ENCODE peak calls at places on chromosomes 6 and 20, in six cellular contexts. X is A549, Q is adrenal gland, H is uterus, C is upper lobe of left lung, V is endothelial cell of umbilical vein. Y is an unnamed sample.

GRCh38 chr6:90411292-90411781 is 114.7 kb upstream of the BACH2 start:
- DNase-seq in C (no peak), X (peak; percentile 15), H (no peak), V (no peak), Q (no peak), Y (no peak)

GRCh38 chr20:62761759-62762131 is 34.5 kb upstream of the MRGBP start:
- DNase-seq in X (no peak), C (no peak), H (no peak), Q (no peak), V (no peak), Y (no peak)

GRCh38 chr6:116616757-116617093 is 446 bp downstream of the RSPH4A start:
- DNase-seq in V (no peak), X (peak; percentile 7), Q (peak; percentile 34), H (no peak), C (peak; percentile 42), Y (peak; percentile 28)

GRCh38 chr6:32700391-32701040 is 34.1 kb upstream of the HLA-DQB1 start:
- DNase-seq in C (no peak), X (peak; percentile 58), V (peak; percentile 67), Q (peak; percentile 49), H (peak; percentile 28), Y (peak; percentile 35)

GRCh38 chr20:21101453-21102251 is 4.5 kb downstream of the LINC00237 start:
- DNase-seq in C (peak; percentile 87), X (no peak), Q (no peak), H (no peak), V (no peak), Y (peak; percentile 38)

GRCh38 chr20:859661-860294 is 26.3 kb downstream of the FAM110A start:
- DNase-seq in X (no peak), Q (no peak), V (no peak), C (no peak), H (no peak), Y (no peak)

GRCh38 chr6:24686408-24686807 is 19.5 kb downstream of the ACOT13 start:
- DNase-seq in C (no peak), Q (no peak), X (no peak), H (no peak), V (no peak), Y (no peak)

GRCh38 chr6:138473144-138473543 is 26.1 kb downstream of the NHSL1 start:
- DNase-seq in H (no peak), Q (no peak), X (no peak), C (no peak), V (no peak), Y (no peak)

DNA sequence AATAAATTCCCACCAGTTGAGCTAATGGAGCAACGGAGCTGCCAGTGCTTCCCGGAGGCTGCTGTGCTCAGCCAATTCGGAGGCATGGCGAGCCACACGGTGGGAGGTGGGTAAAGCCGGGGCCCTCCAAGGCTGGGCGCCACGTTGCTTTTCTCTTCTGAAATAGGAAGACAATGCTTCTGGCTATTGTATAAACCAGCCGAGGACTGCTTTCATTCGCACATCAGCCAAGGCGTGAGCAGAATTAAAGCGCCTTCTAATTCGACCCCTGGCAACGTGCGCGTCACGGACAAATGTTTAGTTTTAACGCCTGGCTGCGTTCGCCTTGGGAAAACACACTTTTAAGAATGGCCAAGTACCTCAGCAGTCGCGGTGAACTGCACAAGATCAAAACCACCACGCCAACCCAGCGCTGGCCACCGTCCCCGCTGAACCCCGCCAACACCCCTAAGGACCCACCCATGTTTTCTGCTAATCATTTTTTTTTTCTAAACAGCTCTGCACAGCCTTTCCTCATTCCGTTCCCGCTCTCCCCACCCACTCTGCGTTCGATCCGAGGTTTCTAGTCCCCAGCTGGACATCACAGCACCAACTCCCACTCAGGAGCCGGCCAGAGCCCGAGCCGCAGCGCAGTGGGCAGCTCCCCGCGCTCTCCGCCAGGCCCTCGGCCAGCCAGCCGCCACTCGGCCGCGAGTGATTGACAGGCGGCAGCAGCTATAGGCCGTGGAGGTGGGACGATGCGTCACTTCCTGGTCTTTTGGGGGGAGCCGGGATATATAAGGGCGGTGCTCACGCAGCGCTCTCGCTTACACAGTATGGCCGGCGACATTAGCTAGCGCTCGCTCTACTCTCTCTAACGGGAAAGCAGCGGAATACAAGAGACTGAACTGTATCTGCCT is at the start of gene AMD1:
- DNase-seq in X (peak; percentile 96), Q (peak; percentile 98), V (peak; percentile 97), H (peak; percentile 98), C (peak; percentile 97), Y (peak; percentile 98)
- TF ChIP-seq CTCF in X (no peak), Q (peak; percentile 29), V (no peak), H (no peak), C (no peak), Y (no peak)

GRCh38 chr6:30600576-30600975 is 16.5 kb downstream of the PPP1R10 start:
- DNase-seq in Q (peak; percentile 69), H (peak; percentile 44), C (no peak), V (no peak), X (peak; percentile 26), Y (no peak)
- TF ChIP-seq POLR2A in Q (no peak), H (no peak), C (no peak), V (peak; percentile 20), X (no peak), Y (no peak)

GRCh38 chr20:45772693-45773092 is 19.0 kb downstream of the WFDC3 start:
- DNase-seq in H (no peak), Q (no peak), C (no peak), V (no peak), X (no peak), Y (no peak)

GRCh38 chr20:45768479-45768878 is 23.2 kb downstream of the WFDC3 start:
- DNase-seq in H (no peak), Q (no peak), V (no peak), X (no peak), C (no peak), Y (no peak)

GRCh38 chr20:45775411-45775810 is 16.3 kb downstream of the WFDC3 start:
- DNase-seq in V (no peak), H (no peak), C (no peak), Q (no peak), X (no peak), Y (no peak)

GRCh38 chr20:45774933-45775332 is 16.8 kb downstream of the WFDC3 start:
- DNase-seq in Q (no peak), X (no peak), H (no peak), V (no peak), C (no peak), Y (no peak)

GRCh38 chr20:45771182-45771759 is 20.4 kb downstream of the WFDC3 start:
- DNase-seq in H (peak; percentile 77), X (peak; percentile 77), Q (peak; percentile 88), C (no peak), V (peak; percentile 88), Y (peak; percentile 78)
- H3K27ac ChIP-seq in H (peak overlapping the region; percentile 70), X (no peak overlapping the region), Q (no peak overlapping the region), C (no peak overlapping the region), V (no peak overlapping the region), Y (no peak overlapping the region)

GRCh38 chr20:33180169-33180568 is 12.2 kb downstream of the BPIFA2 start:
- DNase-seq in X (no peak), H (no peak), Q (no peak), V (no peak), C (no peak), Y (no peak)

GRCh38 chr20:33178726-33179125 is 10.8 kb downstream of the BPIFA2 start:
- DNase-seq in X (peak; percentile 69), H (no peak), C (no peak), V (no peak), Q (no peak), Y (no peak)

GRCh38 chr20:33183292-33183691 is 15.3 kb downstream of the BPIFA2 start:
- DNase-seq in Q (no peak), X (no peak), V (no peak), C (no peak), H (no peak), Y (no peak)

GRCh38 chr20:33177866-33178265 is 9.9 kb downstream of the BPIFA2 start:
- DNase-seq in V (no peak), X (no peak), C (no peak), Q (no peak), H (no peak), Y (no peak)

GRCh38 chr20:33181482-33182093 is 13.6 kb downstream of the BPIFA2 start:
- DNase-seq in H (no peak), C (no peak), X (no peak), Q (no peak), V (no peak), Y (no peak)
- TF ChIP-seq CTCF in H (no peak), C (no peak), X (no peak), Q (no peak), V (no peak), Y (no peak)

DNA sequence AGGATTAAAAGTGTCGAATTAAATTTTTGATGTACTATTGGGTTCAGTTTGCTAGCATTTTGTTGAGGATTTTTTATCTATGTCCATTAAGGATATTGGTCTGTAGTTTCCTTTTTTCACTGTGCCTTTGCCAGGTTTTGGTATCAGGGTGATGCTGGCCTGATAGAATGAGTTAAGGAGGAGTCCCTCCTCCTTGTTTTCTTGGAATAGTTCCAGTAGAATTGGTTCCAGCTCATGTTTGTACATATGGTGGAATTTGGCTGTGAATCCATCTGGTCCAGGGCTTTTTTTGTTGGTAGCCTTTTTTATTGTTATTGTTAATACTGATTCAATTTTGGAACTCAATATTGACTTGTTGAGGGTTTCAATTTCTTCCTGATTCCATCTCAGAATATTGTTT is 141.8 kb downstream of the SIM1 start:
- DNase-seq in X (no peak), V (no peak), H (no peak), Q (no peak), C (no peak), Y (no peak)
- TF ChIP-seq POLR2A in X (no peak), V (no peak), H (no peak), Q (no peak), C (no peak), Y (no peak)

GRCh38 chr6:161228911-161229591 is 44.8 kb downstream of the AGPAT4 start:
- DNase-seq in C (no peak), H (peak; percentile 37), V (peak; percentile 87), Q (no peak), X (no peak), Y (no peak)
- H3K27ac ChIP-seq in C (no peak overlapping the region), H (peak overlapping the region; percentile 89), V (peak overlapping the region; percentile 62), Q (no peak overlapping the region), X (peak overlapping the region; percentile 24), Y (peak overlapping the region; percentile 68)

GRCh38 chr20:50198211-50198666 is 7.6 kb downstream of the CEBPB start:
- DNase-seq in X (no peak), C (no peak), V (no peak), H (peak; percentile 48), Q (peak; percentile 60), Y (no peak)
- TF ChIP-seq CTCF in X (no peak), C (no peak), V (no peak), H (no peak), Q (no peak), Y (no peak)

Y was measured in ovary.